ENCODE peak calls at places on chromosomes 2 and 18, in six cellular contexts. R is NT2/D1, T is psoas muscle, V is HCT116, M is uterus, H is adipocyte. Q is an unnamed sample. For H3K4me1 and H3K27me3, the result is how much of the 10 kb centered on the place peaks cover.

GRCh38 chr2:154452906-154453493 is 245.5 kb upstream of the KCNJ3 start:
- DNase-seq in M (no peak), T (no peak), H (no peak), R (no peak), V (peak), Q (no peak)

GRCh38 chr2:11746807-11747459 is 501 bp downstream of the LPIN1 start:
- DNase-seq in M (no peak), T (no peak), V (no peak), H (peak), R (no peak), Q (peak)

GRCh38 chr2:121832992-121833732 is 77.7 kb downstream of the TSN start:
- DNase-seq in R (no peak), T (no peak), V (no peak), M (no peak), H (no peak), Q (no peak)

GRCh38 chr2:231450548-231450989 is 13.7 kb downstream of the NCL start:
- DNase-seq in M (no peak), H (no peak), V (no peak), T (no peak), R (no peak), Q (no peak)

GRCh38 chr2:200104015-200104414 is 148.6 kb downstream of the MAIP1 start:
- DNase-seq in H (no peak), R (no peak), M (no peak), V (no peak), T (no peak), Q (no peak)

GRCh38 chr18:79627750-79628294 is 51.8 kb upstream of the CTDP1 start:
- DNase-seq in V (no peak), M (no peak), R (no peak), T (no peak), H (no peak), Q (no peak)

GRCh38 chr2:41847744-41848441 is 199.9 kb upstream of the PKDCC start:
- DNase-seq in V (no peak), M (no peak), R (no peak), H (peak), T (no peak), Q (peak)

GRCh38 chr2:190646780-190647626 is 1.9 kb upstream of the NAB1 start:
- DNase-seq in V (no peak), H (peak), M (no peak), R (no peak), T (no peak), Q (no peak)

GRCh38 chr2:219071189-219071816 is 10.6 kb upstream of the IHH start:
- DNase-seq in M (no peak), V (no peak), R (no peak), T (no peak), H (no peak), Q (peak)

GRCh38 chr2:179460530-179460929 is 195.9 kb upstream of the SESTD1 start:
- DNase-seq in T (peak), V (peak), R (no peak), H (peak), M (no peak), Q (peak)

GRCh38 chr2:239516954-239517305 is 116.1 kb upstream of the HDAC4 start:
- DNase-seq in H (no peak), V (no peak), M (no peak), T (no peak), R (no peak), Q (no peak)

GRCh38 chr2:43101751-43102150 is 124.7 kb downstream of the ZFP36L2 start:
- DNase-seq in V (no peak), T (no peak), H (no peak), R (no peak), M (no peak), Q (no peak)
- H3K4me3 ChIP-seq in V (no peak), T (peak), H (peak), R (no peak), M (no peak), Q (no peak)

GRCh38 chr2:1731512-1731962 is 12.8 kb downstream of the PXDN start:
- DNase-seq in R (no peak), T (peak), M (no peak), H (no peak), V (no peak), Q (no peak)
- H3K4me1 ChIP-seq in R (under half), T (under half), M (under half), H (half or more), V (under half), Q (under half)

GRCh38 chr18:13364721-13365205 is 146.2 kb downstream of the LDLRAD4 start:
- DNase-seq in M (no peak), H (no peak), V (no peak), R (no peak), T (no peak), Q (no peak)
- H3K27me3 ChIP-seq in M (under half), H (under half), V (under half), R (under half), T (under half), Q (under half)

GRCh38 chr18:4309227-4309626 is 145.9 kb downstream of the DLGAP1 start:
- DNase-seq in R (no peak), M (no peak), T (no peak), H (no peak), V (no peak), Q (no peak)
- H3K4me3 ChIP-seq in R (no peak), M (no peak), T (no peak), H (no peak), V (no peak), Q (no peak)

GRCh38 chr18:23453657-23454011 is 547 bp downstream of the RIOK3 start:
- DNase-seq in M (no peak), T (no peak), V (no peak), R (no peak), H (peak), Q (no peak)
- H3K4me1 ChIP-seq in M (under half), T (under half), V (under half), R (under half), H (under half), Q (under half)

DNA sequence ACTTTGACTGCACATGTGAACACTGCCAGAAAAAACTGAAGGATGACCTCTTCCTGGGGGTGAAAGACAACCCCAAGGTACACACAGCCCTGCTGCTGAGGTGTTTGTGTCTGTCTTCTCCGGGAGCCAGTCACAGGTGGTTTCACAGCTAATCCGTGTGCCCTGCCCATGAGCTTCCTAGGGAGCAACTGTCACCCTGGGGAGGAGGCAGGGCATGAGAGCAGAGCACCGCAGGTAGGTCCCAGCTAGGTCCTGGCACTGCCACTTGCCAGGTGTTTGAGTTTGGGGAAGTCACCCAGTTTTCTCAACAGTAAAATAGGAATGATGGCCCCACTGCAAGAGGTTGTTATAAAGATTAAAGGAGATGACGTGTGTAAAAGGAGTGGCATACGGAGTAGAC is 29.1 kb downstream of the SMYD1 start:
- DNase-seq in T (no peak), V (no peak), H (no peak), M (no peak), R (no peak), Q (no peak)
- H3K27me3 ChIP-seq in T (under half), V (under half), H (under half), M (under half), R (under half), Q (under half)

DNA sequence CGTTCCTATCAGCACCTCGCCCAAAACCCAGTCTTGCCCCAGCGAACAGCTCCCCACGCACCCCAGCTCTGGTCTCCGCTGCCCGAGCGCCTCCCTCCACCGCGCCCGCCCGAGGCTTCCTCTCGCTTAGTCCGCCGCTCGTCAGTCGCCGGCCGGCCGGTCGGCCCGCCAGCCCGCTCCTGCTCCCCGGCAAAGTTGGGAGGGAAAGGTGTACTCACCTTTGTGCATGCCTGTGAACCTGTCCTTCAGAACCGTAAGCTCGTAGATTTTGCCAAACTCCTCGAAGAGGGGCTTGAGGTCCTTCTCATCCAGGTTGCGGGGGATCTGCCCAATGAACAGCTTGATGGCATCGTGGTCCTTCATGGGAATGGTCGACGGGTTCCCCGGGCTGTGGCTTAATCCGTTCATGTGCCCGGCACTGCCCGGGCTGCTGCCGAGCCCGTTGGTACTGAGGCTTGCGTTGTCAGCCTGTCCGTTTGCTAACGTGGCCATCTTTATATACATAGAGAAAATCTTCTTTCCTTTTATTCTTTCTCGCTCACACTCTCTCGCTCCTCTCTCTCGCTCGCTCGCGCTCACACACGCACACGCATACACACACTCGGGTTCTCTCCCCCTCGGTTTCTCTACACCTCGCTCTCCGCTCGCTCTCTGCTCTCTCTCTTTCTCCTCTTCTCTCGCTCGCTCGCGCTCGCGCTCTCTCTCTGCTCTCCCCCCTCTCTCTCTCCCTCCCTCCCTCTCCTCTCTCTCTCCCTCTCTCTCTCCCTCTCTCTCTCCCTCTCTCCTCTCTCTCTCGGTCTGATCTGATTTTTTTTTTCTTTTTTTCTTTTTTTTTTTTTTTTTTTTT is at the start of gene CELF4:
- DNase-seq in H (no peak), M (no peak), R (no peak), V (no peak), T (no peak), Q (no peak)
- H3K4me3 ChIP-seq in H (peak), M (peak), R (peak), V (no peak), T (peak), Q (no peak)

GRCh38 chr2:62196278-62196901 is 475 bp downstream of the B3GNT2 start:
- DNase-seq in R (no peak), M (peak), T (peak), H (peak), V (no peak), Q (peak)

GRCh38 chr2:62199392-62200125 is 3.6 kb downstream of the B3GNT2 start:
- DNase-seq in R (no peak), T (no peak), H (peak), V (no peak), M (no peak), Q (no peak)

GRCh38 chr2:62197609-62198236 is 1.8 kb downstream of the B3GNT2 start:
- DNase-seq in M (peak), R (peak), T (peak), V (no peak), H (peak), Q (peak)

GRCh38 chr2:62197017-62197586 is 1.2 kb downstream of the B3GNT2 start:
- DNase-seq in T (no peak), H (peak), V (no peak), R (no peak), M (peak), Q (no peak)

GRCh38 chr2:62198237-62198633 is 2.3 kb downstream of the B3GNT2 start:
- DNase-seq in T (no peak), H (no peak), R (no peak), M (no peak), V (no peak), Q (no peak)
- H3K4me1 ChIP-seq in T (under half), H (under half), R (under half), M (under half), V (under half), Q (under half)

DNA sequence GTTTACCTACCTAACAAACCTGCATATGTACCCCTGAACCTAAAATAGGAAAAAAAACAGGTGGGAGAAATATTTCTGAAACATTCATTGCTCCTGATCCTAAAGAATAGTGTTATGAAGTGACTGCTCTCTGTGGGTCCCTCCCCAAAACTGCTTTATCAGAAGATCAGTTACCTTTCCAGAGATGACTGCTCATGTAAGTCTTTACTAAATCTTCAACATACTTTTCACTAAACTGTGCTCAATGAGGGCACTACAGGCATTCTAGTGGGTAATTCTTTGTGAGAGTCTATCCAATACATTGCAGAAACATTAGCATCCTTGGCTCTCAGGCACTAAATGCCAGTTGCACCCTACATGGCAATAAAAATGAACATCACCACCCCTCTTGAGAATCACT is 189.3 kb upstream of the STK17B start:
- DNase-seq in V (no peak), H (no peak), M (no peak), T (no peak), R (no peak), Q (no peak)
- H3K27me3 ChIP-seq in V (under half), H (under half), M (under half), T (under half), R (under half), Q (under half)

GRCh38 chr2:85277416-85278158 is 50.2 kb downstream of the TGOLN2 start:
- DNase-seq in V (no peak), H (peak), M (peak), T (peak), R (no peak), Q (no peak)
- H3K4me3 ChIP-seq in V (no peak), H (peak), M (peak), T (no peak), R (no peak), Q (no peak)

Q was measured in Caco-2.